ENCODE peak calls at places on chromosomes 2 and 18, in five cellular contexts. One of them, this sample, is unnamed.

GRCh38 chr2:72143441-72144356 is 4.0 kb downstream of the CYP26B1 start:
- DNase-seq in stimulated activated CD4-positive, alpha-beta T cell treated with anti-CD3 and anti-CD28 coated beads, Interleukin-15, amount 100 ng/mL, for 1 hour: no peak
- DNase-seq in activated T-cell treated with anti-CD3 and anti-CD28 coated beads, Interleukin-2, amount 50 U/mL, for 1 hour: no peak
- DNase-seq in RPMI8226: no peak
- DNase-seq in AML-193: no peak
- DNase-seq in this sample: peak

GRCh38 chr2:11729362-11730212 is 16.8 kb upstream of the LPIN1 start:
- DNase-seq in RPMI8226: no peak
- DNase-seq in activated T-cell treated with anti-CD3 and anti-CD28 coated beads, Interleukin-2, amount 50 U/mL, for 1 hour: no peak
- DNase-seq in AML-193: no peak
- DNase-seq in stimulated activated CD4-positive, alpha-beta T cell treated with anti-CD3 and anti-CD28 coated beads, Interleukin-15, amount 100 ng/mL, for 1 hour: no peak
- DNase-seq in this sample: no peak

GRCh38 chr2:162067596-162067995 is 6.4 kb downstream of the DPP4 start:
- DNase-seq in activated T-cell treated with anti-CD3 and anti-CD28 coated beads, Interleukin-2, amount 50 U/mL, for 1 hour: no peak
- DNase-seq in RPMI8226: no peak
- DNase-seq in stimulated activated CD4-positive, alpha-beta T cell treated with anti-CD3 and anti-CD28 coated beads, Interleukin-15, amount 100 ng/mL, for 1 hour: no peak
- DNase-seq in AML-193: no peak
- DNase-seq in this sample: no peak

GRCh38 chr18:79523738-79524180 is 128.0 kb downstream of the NFATC1 start:
- DNase-seq in RPMI8226: no peak
- DNase-seq in activated T-cell treated with anti-CD3 and anti-CD28 coated beads, Interleukin-2, amount 50 U/mL, for 1 hour: peak
- DNase-seq in AML-193: peak
- DNase-seq in stimulated activated CD4-positive, alpha-beta T cell treated with anti-CD3 and anti-CD28 coated beads, Interleukin-15, amount 100 ng/mL, for 1 hour: peak
- DNase-seq in this sample: peak

GRCh38 chr2:11365096-11365856 is 20.8 kb upstream of the ROCK2 start:
- DNase-seq in RPMI8226: no peak
- DNase-seq in AML-193: no peak
- DNase-seq in stimulated activated CD4-positive, alpha-beta T cell treated with anti-CD3 and anti-CD28 coated beads, Interleukin-15, amount 100 ng/mL, for 1 hour: no peak
- DNase-seq in activated T-cell treated with anti-CD3 and anti-CD28 coated beads, Interleukin-2, amount 50 U/mL, for 1 hour: no peak
- DNase-seq in this sample: no peak

GRCh38 chr2:214774108-214774507 is 35.4 kb downstream of the BARD1 start:
- DNase-seq in RPMI8226: no peak
- DNase-seq in activated T-cell treated with anti-CD3 and anti-CD28 coated beads, Interleukin-2, amount 50 U/mL, for 1 hour: no peak
- DNase-seq in AML-193: no peak
- DNase-seq in stimulated activated CD4-positive, alpha-beta T cell treated with anti-CD3 and anti-CD28 coated beads, Interleukin-15, amount 100 ng/mL, for 1 hour: no peak
- DNase-seq in this sample: no peak

GRCh38 chr2:47334356-47335136 is 68.4 kb upstream of the MSH2 start:
- DNase-seq in activated T-cell treated with anti-CD3 and anti-CD28 coated beads, Interleukin-2, amount 50 U/mL, for 1 hour: no peak
- DNase-seq in AML-193: no peak
- DNase-seq in RPMI8226: no peak
- DNase-seq in stimulated activated CD4-positive, alpha-beta T cell treated with anti-CD3 and anti-CD28 coated beads, Interleukin-15, amount 100 ng/mL, for 1 hour: no peak
- DNase-seq in this sample: no peak

GRCh38 chr2:105249181-105249580 is 7.6 kb downstream of the GPR45 start:
- DNase-seq in RPMI8226: no peak
- DNase-seq in activated T-cell treated with anti-CD3 and anti-CD28 coated beads, Interleukin-2, amount 50 U/mL, for 1 hour: no peak
- DNase-seq in stimulated activated CD4-positive, alpha-beta T cell treated with anti-CD3 and anti-CD28 coated beads, Interleukin-15, amount 100 ng/mL, for 1 hour: no peak
- DNase-seq in AML-193: no peak
- DNase-seq in this sample: no peak

GRCh38 chr2:238166391-238167343 is 7.9 kb downstream of the ERFE start:
- DNase-seq in stimulated activated CD4-positive, alpha-beta T cell treated with anti-CD3 and anti-CD28 coated beads, Interleukin-15, amount 100 ng/mL, for 1 hour: no peak
- DNase-seq in activated T-cell treated with anti-CD3 and anti-CD28 coated beads, Interleukin-2, amount 50 U/mL, for 1 hour: no peak
- DNase-seq in AML-193: no peak
- DNase-seq in RPMI8226: no peak
- DNase-seq in this sample: no peak

GRCh38 chr18:48575658-48576453 is 37.0 kb downstream of the CTIF start:
- DNase-seq in RPMI8226: no peak
- DNase-seq in stimulated activated CD4-positive, alpha-beta T cell treated with anti-CD3 and anti-CD28 coated beads, Interleukin-15, amount 100 ng/mL, for 1 hour: no peak
- DNase-seq in AML-193: no peak
- DNase-seq in activated T-cell treated with anti-CD3 and anti-CD28 coated beads, Interleukin-2, amount 50 U/mL, for 1 hour: no peak
- DNase-seq in this sample: no peak

GRCh38 chr2:64273524-64274398 is 129.5 kb upstream of the PELI1 start:
- DNase-seq in AML-193: peak
- DNase-seq in activated T-cell treated with anti-CD3 and anti-CD28 coated beads, Interleukin-2, amount 50 U/mL, for 1 hour: no peak
- DNase-seq in RPMI8226: peak
- DNase-seq in stimulated activated CD4-positive, alpha-beta T cell treated with anti-CD3 and anti-CD28 coated beads, Interleukin-15, amount 100 ng/mL, for 1 hour: no peak
- DNase-seq in this sample: peak

GRCh38 chr2:220334210-220334609 is 706.8 kb downstream of the SLC4A3 start:
- DNase-seq in activated T-cell treated with anti-CD3 and anti-CD28 coated beads, Interleukin-2, amount 50 U/mL, for 1 hour: no peak
- DNase-seq in AML-193: no peak
- DNase-seq in RPMI8226: no peak
- DNase-seq in stimulated activated CD4-positive, alpha-beta T cell treated with anti-CD3 and anti-CD28 coated beads, Interleukin-15, amount 100 ng/mL, for 1 hour: no peak
- DNase-seq in this sample: no peak

GRCh38 chr2:9690716-9691498 is 60.1 kb upstream of the YWHAQ start:
- DNase-seq in RPMI8226: no peak
- DNase-seq in activated T-cell treated with anti-CD3 and anti-CD28 coated beads, Interleukin-2, amount 50 U/mL, for 1 hour: no peak
- DNase-seq in stimulated activated CD4-positive, alpha-beta T cell treated with anti-CD3 and anti-CD28 coated beads, Interleukin-15, amount 100 ng/mL, for 1 hour: no peak
- DNase-seq in AML-193: no peak
- DNase-seq in this sample: no peak

GRCh38 chr2:220550995-220551702 is 923.7 kb downstream of the SLC4A3 start:
- DNase-seq in RPMI8226: no peak
- DNase-seq in AML-193: no peak
- DNase-seq in activated T-cell treated with anti-CD3 and anti-CD28 coated beads, Interleukin-2, amount 50 U/mL, for 1 hour: no peak
- DNase-seq in stimulated activated CD4-positive, alpha-beta T cell treated with anti-CD3 and anti-CD28 coated beads, Interleukin-15, amount 100 ng/mL, for 1 hour: no peak
- DNase-seq in this sample: no peak

GRCh38 chr2:170227467-170228075 is 49.6 kb downstream of the MYO3B start:
- DNase-seq in AML-193: no peak
- DNase-seq in activated T-cell treated with anti-CD3 and anti-CD28 coated beads, Interleukin-2, amount 50 U/mL, for 1 hour: no peak
- DNase-seq in RPMI8226: no peak
- DNase-seq in stimulated activated CD4-positive, alpha-beta T cell treated with anti-CD3 and anti-CD28 coated beads, Interleukin-15, amount 100 ng/mL, for 1 hour: no peak
- DNase-seq in this sample: no peak

GRCh38 chr2:3130889-3131635 is 246.6 kb downstream of the EIPR1 start:
- DNase-seq in stimulated activated CD4-positive, alpha-beta T cell treated with anti-CD3 and anti-CD28 coated beads, Interleukin-15, amount 100 ng/mL, for 1 hour: no peak
- DNase-seq in RPMI8226: no peak
- DNase-seq in activated T-cell treated with anti-CD3 and anti-CD28 coated beads, Interleukin-2, amount 50 U/mL, for 1 hour: no peak
- DNase-seq in AML-193: no peak
- DNase-seq in this sample: no peak

GRCh38 chr18:7748252-7749000 is 181.3 kb downstream of the PTPRM start:
- DNase-seq in RPMI8226: no peak
- DNase-seq in activated T-cell treated with anti-CD3 and anti-CD28 coated beads, Interleukin-2, amount 50 U/mL, for 1 hour: no peak
- DNase-seq in stimulated activated CD4-positive, alpha-beta T cell treated with anti-CD3 and anti-CD28 coated beads, Interleukin-15, amount 100 ng/mL, for 1 hour: no peak
- DNase-seq in AML-193: no peak
- DNase-seq in this sample: no peak

GRCh38 chr2:55718165-55719008 is 24.7 kb upstream of the PNPT1 start:
- DNase-seq in stimulated activated CD4-positive, alpha-beta T cell treated with anti-CD3 and anti-CD28 coated beads, Interleukin-15, amount 100 ng/mL, for 1 hour: no peak
- DNase-seq in AML-193: peak
- DNase-seq in RPMI8226: peak
- DNase-seq in activated T-cell treated with anti-CD3 and anti-CD28 coated beads, Interleukin-2, amount 50 U/mL, for 1 hour: no peak
- DNase-seq in this sample: no peak

GRCh38 chr18:31206064-31206463 is 43.4 kb upstream of the DSC1 start:
- DNase-seq in AML-193: peak
- DNase-seq in RPMI8226: no peak
- DNase-seq in activated T-cell treated with anti-CD3 and anti-CD28 coated beads, Interleukin-2, amount 50 U/mL, for 1 hour: no peak
- DNase-seq in stimulated activated CD4-positive, alpha-beta T cell treated with anti-CD3 and anti-CD28 coated beads, Interleukin-15, amount 100 ng/mL, for 1 hour: no peak
- DNase-seq in this sample: no peak

GRCh38 chr2:27369471-27370025 is 590 bp downstream of the EIF2B4 start:
- DNase-seq in activated T-cell treated with anti-CD3 and anti-CD28 coated beads, Interleukin-2, amount 50 U/mL, for 1 hour: no peak
- DNase-seq in RPMI8226: no peak
- DNase-seq in AML-193: no peak
- DNase-seq in stimulated activated CD4-positive, alpha-beta T cell treated with anti-CD3 and anti-CD28 coated beads, Interleukin-15, amount 100 ng/mL, for 1 hour: no peak
- DNase-seq in this sample: peak

GRCh38 chr2:199466704-199467461 is 9.1 kb upstream of the SATB2 start:
- DNase-seq in stimulated activated CD4-positive, alpha-beta T cell treated with anti-CD3 and anti-CD28 coated beads, Interleukin-15, amount 100 ng/mL, for 1 hour: no peak
- DNase-seq in RPMI8226: no peak
- DNase-seq in activated T-cell treated with anti-CD3 and anti-CD28 coated beads, Interleukin-2, amount 50 U/mL, for 1 hour: no peak
- DNase-seq in AML-193: no peak
- DNase-seq in this sample: peak

GRCh38 chr18:10381951-10382350 is 72.5 kb upstream of the APCDD1 start:
- DNase-seq in activated T-cell treated with anti-CD3 and anti-CD28 coated beads, Interleukin-2, amount 50 U/mL, for 1 hour: no peak
- DNase-seq in RPMI8226: no peak
- DNase-seq in AML-193: no peak
- DNase-seq in stimulated activated CD4-positive, alpha-beta T cell treated with anti-CD3 and anti-CD28 coated beads, Interleukin-15, amount 100 ng/mL, for 1 hour: no peak
- DNase-seq in this sample: no peak

GRCh38 chr2:8015848-8016580 is 665.8 kb upstream of the ID2 start:
- DNase-seq in RPMI8226: peak
- DNase-seq in stimulated activated CD4-positive, alpha-beta T cell treated with anti-CD3 and anti-CD28 coated beads, Interleukin-15, amount 100 ng/mL, for 1 hour: no peak
- DNase-seq in AML-193: no peak
- DNase-seq in activated T-cell treated with anti-CD3 and anti-CD28 coated beads, Interleukin-2, amount 50 U/mL, for 1 hour: no peak
- DNase-seq in this sample: no peak

GRCh38 chr2:70674636-70675430 is 93.2 kb downstream of the ADD2 start:
- DNase-seq in stimulated activated CD4-positive, alpha-beta T cell treated with anti-CD3 and anti-CD28 coated beads, Interleukin-15, amount 100 ng/mL, for 1 hour: no peak
- DNase-seq in RPMI8226: no peak
- DNase-seq in AML-193: no peak
- DNase-seq in activated T-cell treated with anti-CD3 and anti-CD28 coated beads, Interleukin-2, amount 50 U/mL, for 1 hour: no peak
- DNase-seq in this sample: no peak

GRCh38 chr2:47534179-47534919 is 131.4 kb downstream of the MSH2 start:
- DNase-seq in activated T-cell treated with anti-CD3 and anti-CD28 coated beads, Interleukin-2, amount 50 U/mL, for 1 hour: no peak
- DNase-seq in RPMI8226: no peak
- DNase-seq in stimulated activated CD4-positive, alpha-beta T cell treated with anti-CD3 and anti-CD28 coated beads, Interleukin-15, amount 100 ng/mL, for 1 hour: no peak
- DNase-seq in AML-193: no peak
- DNase-seq in this sample: no peak

This sample was measured in mucosa of descending colon.